ENCODE peak calls at places on chromosomes 16 and 17, in nine cellular contexts. One of them, this sample, is unnamed. For H3K4me1 and H3K9me3, the result is how much of the 10 kb centered on the place peaks cover.

GRCh38 chr17:21249911-21250703 is 3.1 kb downstream of the NATD1 start:
- DNase-seq in heart left ventricle: no peak
- DNase-seq in GM23248: no peak
- DNase-seq in K562: no peak
- DNase-seq in tibial nerve: no peak
- DNase-seq in IMR-90: no peak
- DNase-seq in H9: no peak
- DNase-seq in ovary: no peak
- DNase-seq in psoas muscle: no peak
- DNase-seq in this sample: no peak

GRCh38 chr16:50742521-50743150 is 750 bp downstream of the CYLD start:
- DNase-seq in heart left ventricle: peak
- DNase-seq in GM23248: peak
- DNase-seq in K562: peak
- DNase-seq in tibial nerve: no peak
- DNase-seq in IMR-90: peak
- DNase-seq in H9: no peak
- DNase-seq in ovary: peak
- DNase-seq in psoas muscle: peak
- DNase-seq in this sample: no peak

GRCh38 chr16:50747206-50747956 is 5.5 kb downstream of the CYLD start:
- DNase-seq in heart left ventricle: no peak
- DNase-seq in GM23248: peak
- DNase-seq in K562: no peak
- DNase-seq in tibial nerve: no peak
- DNase-seq in IMR-90: no peak
- DNase-seq in H9: no peak
- DNase-seq in ovary: no peak
- DNase-seq in psoas muscle: no peak
- DNase-seq in this sample: no peak

GRCh38 chr17:17313350-17313991 is 10.3 kb downstream of the NT5M start:
- DNase-seq in heart left ventricle: peak
- DNase-seq in GM23248: peak
- DNase-seq in K562: peak
- DNase-seq in tibial nerve: no peak
- DNase-seq in IMR-90: no peak
- DNase-seq in H9: peak
- DNase-seq in ovary: no peak
- DNase-seq in psoas muscle: no peak
- DNase-seq in this sample: no peak

GRCh38 chr16:624522-625401 is 6.0 kb upstream of the WFIKKN1 start:
- DNase-seq in heart left ventricle: no peak
- DNase-seq in GM23248: no peak
- DNase-seq in K562: no peak
- DNase-seq in tibial nerve: no peak
- DNase-seq in IMR-90: no peak
- DNase-seq in H9: no peak
- DNase-seq in ovary: no peak
- DNase-seq in psoas muscle: no peak
- DNase-seq in this sample: no peak

GRCh38 chr16:59748531-59748930 is 1014.4 kb upstream of the GOT2 start:
- DNase-seq in heart left ventricle: no peak
- DNase-seq in GM23248: no peak
- DNase-seq in K562: no peak
- DNase-seq in tibial nerve: no peak
- DNase-seq in IMR-90: no peak
- DNase-seq in H9: no peak
- DNase-seq in ovary: no peak
- DNase-seq in psoas muscle: no peak
- DNase-seq in this sample: no peak

GRCh38 chr17:43530303-43531081 is 15.6 kb downstream of the ETV4 start:
- DNase-seq in heart left ventricle: peak
- DNase-seq in GM23248: peak
- DNase-seq in K562: peak
- DNase-seq in tibial nerve: peak
- DNase-seq in IMR-90: peak
- DNase-seq in H9: peak
- DNase-seq in ovary: peak
- DNase-seq in psoas muscle: peak
- DNase-seq in this sample: peak

GRCh38 chr17:80229011-80229410 is 8.8 kb downstream of the SLC26A11 start:
- DNase-seq in heart left ventricle: no peak
- DNase-seq in GM23248: no peak
- DNase-seq in K562: no peak
- DNase-seq in tibial nerve: no peak
- DNase-seq in IMR-90: no peak
- DNase-seq in H9: no peak
- DNase-seq in ovary: no peak
- DNase-seq in psoas muscle: no peak
- DNase-seq in this sample: no peak

GRCh38 chr17:72631568-72631967 is 460.9 kb downstream of the SLC39A11 start:
- DNase-seq in heart left ventricle: no peak
- DNase-seq in GM23248: no peak
- DNase-seq in K562: no peak
- DNase-seq in tibial nerve: no peak
- DNase-seq in IMR-90: no peak
- DNase-seq in H9: no peak
- DNase-seq in ovary: no peak
- DNase-seq in psoas muscle: no peak
- DNase-seq in this sample: no peak

GRCh38 chr16:35319536-35320192 is 1860.3 kb downstream of the TP53TG3F start:
- DNase-seq in heart left ventricle: no peak
- DNase-seq in GM23248: no peak
- DNase-seq in K562: no peak
- DNase-seq in tibial nerve: no peak
- DNase-seq in IMR-90: no peak
- DNase-seq in H9: no peak
- DNase-seq in ovary: no peak
- DNase-seq in psoas muscle: no peak
- DNase-seq in this sample: no peak

GRCh38 chr16:67384778-67385510 is 8.4 kb downstream of the TPPP3 start:
- DNase-seq in heart left ventricle: no peak
- DNase-seq in GM23248: peak
- DNase-seq in K562: no peak
- DNase-seq in tibial nerve: no peak
- DNase-seq in IMR-90: no peak
- DNase-seq in H9: no peak
- DNase-seq in ovary: no peak
- DNase-seq in psoas muscle: no peak
- DNase-seq in this sample: no peak

GRCh38 chr17:80949451-80950421 is 41.9 kb upstream of the CHMP6 start:
- DNase-seq in heart left ventricle: no peak
- DNase-seq in GM23248: no peak
- DNase-seq in K562: no peak
- DNase-seq in tibial nerve: no peak
- DNase-seq in IMR-90: no peak
- DNase-seq in H9: peak
- DNase-seq in ovary: no peak
- DNase-seq in psoas muscle: no peak
- DNase-seq in this sample: no peak

GRCh38 chr16:825298-826061 is 24.9 kb upstream of the GNG13 start:
- DNase-seq in heart left ventricle: no peak
- DNase-seq in GM23248: peak
- DNase-seq in K562: no peak
- DNase-seq in tibial nerve: no peak
- DNase-seq in IMR-90: no peak
- DNase-seq in H9: no peak
- DNase-seq in ovary: peak
- DNase-seq in psoas muscle: peak
- DNase-seq in this sample: no peak

GRCh38 chr17:65473985-65474384 is 87.5 kb downstream of the AXIN2 start:
- DNase-seq in heart left ventricle: no peak
- DNase-seq in GM23248: no peak
- DNase-seq in K562: no peak
- DNase-seq in tibial nerve: no peak
- DNase-seq in IMR-90: no peak
- DNase-seq in H9: no peak
- DNase-seq in ovary: no peak
- DNase-seq in psoas muscle: no peak
- DNase-seq in this sample: no peak

GRCh38 chr16:89290887-89291286 is 73.4 kb downstream of the ZNF778 start:
- DNase-seq in heart left ventricle: no peak
- DNase-seq in GM23248: no peak
- DNase-seq in K562: no peak
- DNase-seq in tibial nerve: no peak
- DNase-seq in IMR-90: no peak
- DNase-seq in H9: peak
- DNase-seq in ovary: no peak
- DNase-seq in psoas muscle: no peak
- DNase-seq in this sample: no peak
- H3K4me1 ChIP-seq in heart left ventricle: under half
- H3K4me1 ChIP-seq in GM23248: under half
- H3K4me1 ChIP-seq in K562: half or more
- H3K4me1 ChIP-seq in tibial nerve: under half
- H3K4me1 ChIP-seq in IMR-90: under half
- H3K4me1 ChIP-seq in H9: under half
- H3K4me1 ChIP-seq in ovary: under half
- H3K4me1 ChIP-seq in psoas muscle: under half
- H3K4me1 ChIP-seq in this sample: under half

DNA sequence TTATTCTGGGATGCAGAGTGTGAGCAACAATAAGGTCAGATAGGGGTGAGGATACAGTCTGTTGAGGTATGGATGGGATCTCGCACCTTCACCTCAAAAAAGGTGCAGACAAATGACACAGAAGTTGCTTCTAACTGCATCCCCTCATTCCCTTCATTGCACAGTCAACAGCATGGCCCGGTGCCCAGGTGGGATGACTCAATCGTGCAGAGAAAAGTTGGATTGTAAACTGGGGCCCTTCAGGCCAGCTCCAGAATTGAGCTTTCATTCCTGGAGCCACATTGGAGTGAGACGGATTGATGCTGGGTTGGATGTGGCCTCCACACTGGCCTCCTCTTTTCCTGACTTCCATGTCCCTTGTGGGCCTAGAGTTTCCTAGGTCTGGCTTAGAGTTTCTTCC is 977.4 kb downstream of the KCNJ18 start:
- DNase-seq in heart left ventricle: no peak
- DNase-seq in GM23248: peak
- DNase-seq in K562: no peak
- DNase-seq in tibial nerve: no peak
- DNase-seq in IMR-90: no peak
- DNase-seq in H9: no peak
- DNase-seq in ovary: no peak
- DNase-seq in psoas muscle: no peak
- DNase-seq in this sample: no peak
- H3K9me3 ChIP-seq in heart left ventricle: under half
- H3K9me3 ChIP-seq in GM23248: under half
- H3K9me3 ChIP-seq in K562: under half
- H3K9me3 ChIP-seq in tibial nerve: under half
- H3K9me3 ChIP-seq in IMR-90: under half
- H3K9me3 ChIP-seq in H9: under half
- H3K9me3 ChIP-seq in ovary: under half
- H3K9me3 ChIP-seq in psoas muscle: under half
- H3K9me3 ChIP-seq in this sample: under half

DNA sequence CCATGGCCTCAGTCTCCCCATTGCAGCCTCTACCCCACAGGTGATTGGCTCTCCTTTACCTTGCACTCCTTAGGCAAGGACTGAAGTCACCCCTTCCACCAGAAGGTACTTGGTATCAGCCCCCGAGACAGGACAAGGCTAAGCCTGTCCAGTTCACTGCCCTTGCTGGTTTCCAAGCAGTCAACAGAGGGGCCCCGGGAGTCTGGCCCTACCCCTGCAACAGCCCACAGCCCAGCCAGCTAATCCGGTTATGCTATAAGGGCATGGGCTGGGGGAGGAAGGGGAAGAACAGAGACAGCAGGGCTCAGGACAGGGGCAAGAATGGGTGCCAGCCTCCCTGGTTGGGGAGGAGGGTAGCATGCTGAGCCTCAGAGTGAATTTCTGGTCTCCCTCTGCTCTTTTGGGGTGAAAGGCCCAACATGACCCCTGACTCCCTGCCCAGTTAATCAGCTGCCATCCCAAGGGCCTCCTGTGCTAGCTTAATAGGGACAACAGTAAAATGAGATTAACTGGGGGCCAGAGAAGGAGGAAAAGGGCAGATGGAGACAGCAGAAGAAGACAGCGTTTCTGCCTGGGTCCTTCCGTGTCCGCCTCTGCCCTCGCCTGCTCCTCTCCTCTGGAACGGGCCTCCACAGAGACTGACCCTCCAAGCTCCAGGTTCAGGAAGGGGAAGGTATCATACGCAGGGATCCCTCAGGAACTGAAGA is 10.7 kb downstream of the DLG4 start:
- DNase-seq in heart left ventricle: no peak
- DNase-seq in GM23248: no peak
- DNase-seq in K562: no peak
- DNase-seq in tibial nerve: no peak
- DNase-seq in IMR-90: no peak
- DNase-seq in H9: peak
- DNase-seq in ovary: no peak
- DNase-seq in psoas muscle: no peak
- DNase-seq in this sample: no peak
- H3K4me1 ChIP-seq in heart left ventricle: under half
- H3K4me1 ChIP-seq in GM23248: under half
- H3K4me1 ChIP-seq in K562: under half
- H3K4me1 ChIP-seq in tibial nerve: under half
- H3K4me1 ChIP-seq in IMR-90: under half
- H3K4me1 ChIP-seq in H9: under half
- H3K4me1 ChIP-seq in ovary: under half
- H3K4me1 ChIP-seq in psoas muscle: under half
- H3K4me1 ChIP-seq in this sample: under half

GRCh38 chr17:45319239-45319703 is 2.5 kb upstream of the MAP3K14 start:
- DNase-seq in heart left ventricle: no peak
- DNase-seq in GM23248: peak
- DNase-seq in K562: no peak
- DNase-seq in tibial nerve: no peak
- DNase-seq in IMR-90: peak
- DNase-seq in H9: no peak
- DNase-seq in ovary: no peak
- DNase-seq in psoas muscle: no peak
- DNase-seq in this sample: no peak

GRCh38 chr17:45322168-45322567 is 5.3 kb upstream of the MAP3K14 start:
- DNase-seq in heart left ventricle: no peak
- DNase-seq in GM23248: no peak
- DNase-seq in K562: no peak
- DNase-seq in tibial nerve: no peak
- DNase-seq in IMR-90: no peak
- DNase-seq in H9: no peak
- DNase-seq in ovary: no peak
- DNase-seq in psoas muscle: no peak
- DNase-seq in this sample: no peak

GRCh38 chr17:45320349-45320930 is 3.6 kb upstream of the MAP3K14 start:
- DNase-seq in heart left ventricle: no peak
- DNase-seq in GM23248: peak
- DNase-seq in K562: no peak
- DNase-seq in tibial nerve: no peak
- DNase-seq in IMR-90: peak
- DNase-seq in H9: no peak
- DNase-seq in ovary: no peak
- DNase-seq in psoas muscle: no peak
- DNase-seq in this sample: peak

GRCh38 chr17:45318561-45319230 is 1.9 kb upstream of the MAP3K14 start:
- DNase-seq in heart left ventricle: no peak
- DNase-seq in GM23248: no peak
- DNase-seq in K562: no peak
- DNase-seq in tibial nerve: no peak
- DNase-seq in IMR-90: no peak
- DNase-seq in H9: no peak
- DNase-seq in ovary: no peak
- DNase-seq in psoas muscle: no peak
- DNase-seq in this sample: no peak

GRCh38 chr17:45320931-45321461 is 4.2 kb upstream of the MAP3K14 start:
- DNase-seq in heart left ventricle: no peak
- DNase-seq in GM23248: peak
- DNase-seq in K562: peak
- DNase-seq in tibial nerve: peak
- DNase-seq in IMR-90: peak
- DNase-seq in H9: no peak
- DNase-seq in ovary: no peak
- DNase-seq in psoas muscle: no peak
- DNase-seq in this sample: peak
- H3K9me3 ChIP-seq in heart left ventricle: under half
- H3K9me3 ChIP-seq in GM23248: under half
- H3K9me3 ChIP-seq in K562: under half
- H3K9me3 ChIP-seq in tibial nerve: under half
- H3K9me3 ChIP-seq in IMR-90: under half
- H3K9me3 ChIP-seq in H9: under half
- H3K9me3 ChIP-seq in ovary: under half
- H3K9me3 ChIP-seq in psoas muscle: under half
- H3K9me3 ChIP-seq in this sample: under half